ENCODE peak calls at places on chromosomes 2 and 18, in six cellular contexts. K is esophagus squamous epithelium, C is AG09319, Q is fibroblast of the aortic adventitia, T is Peyer's patch, B is foreskin keratinocyte. V is an unnamed sample.

GRCh38 chr2:175001546-175001945 is 3.6 kb downstream of the CHN1 start:
- DNase-seq in K (no peak), C (no peak), Q (no peak), T (no peak), B (no peak), V (no peak)

GRCh38 chr18:67363694-67364093 is 152.8 kb downstream of the DSEL start:
- DNase-seq in K (no peak), C (no peak), Q (no peak), T (no peak), B (no peak), V (no peak)

GRCh38 chr2:172823451-172823850 is 87.8 kb downstream of the RAPGEF4 start:
- DNase-seq in K (no peak), C (no peak), Q (no peak), T (no peak), B (no peak), V (no peak)

GRCh38 chr2:23414876-23415275 is 29.9 kb downstream of the KLHL29 start:
- DNase-seq in K (no peak), C (no peak), Q (no peak), T (no peak), B (no peak), V (no peak)

GRCh38 chr2:149552226-149552625 is 35.3 kb downstream of the MMADHC start:
- DNase-seq in K (no peak), C (no peak), Q (no peak), T (no peak), B (no peak), V (no peak)

GRCh38 chr18:44901283-44901682 is 220.6 kb downstream of the SETBP1 start:
- DNase-seq in K (no peak), C (no peak), Q (no peak), T (no peak), B (no peak), V (no peak)

GRCh38 chr2:219611866-219612604 is 14.4 kb downstream of the STK11IP start:
- DNase-seq in K (no peak), C (no peak), Q (no peak), T (no peak), B (no peak), V (no peak)

GRCh38 chr2:135124924-135125886 is 73.1 kb downstream of the RAB3GAP1 start:
- DNase-seq in K (no peak), C (no peak), Q (peak; percentile 20), T (no peak), B (peak; percentile 88), V (no peak)

GRCh38 chr18:80196528-80197320 is 50.6 kb downstream of the PARD6G start:
- DNase-seq in K (no peak), C (no peak), Q (peak; percentile 31), T (no peak), B (peak; percentile 62), V (peak; percentile 72)

GRCh38 chr2:240800241-240800640 is 19.8 kb downstream of the KIF1A start:
- DNase-seq in K (no peak), C (no peak), Q (peak; percentile 74), T (peak; percentile 32), B (no peak), V (peak; percentile 37)

GRCh38 chr2:132589060-132589765 is 80.8 kb downstream of the LYPD1 start:
- DNase-seq in K (no peak), C (no peak), Q (no peak), T (no peak), B (no peak), V (no peak)

GRCh38 chr2:235098736-235099494 is 147.1 kb downstream of the SH3BP4 start:
- DNase-seq in K (no peak), C (no peak), Q (peak; percentile 75), T (no peak), B (no peak), V (peak; percentile 36)

GRCh38 chr2:83970262-83970929 is 488.7 kb downstream of the SUCLG1 start:
- DNase-seq in K (no peak), C (no peak), Q (no peak), T (no peak), B (no peak), V (no peak)

GRCh38 chr2:3256157-3256556 is 121.5 kb downstream of the EIPR1 start:
- DNase-seq in K (no peak), C (no peak), Q (no peak), T (no peak), B (no peak), V (no peak)

GRCh38 chr18:80197490-80197889 is 49.8 kb downstream of the PARD6G start:
- DNase-seq in K (no peak), C (no peak), Q (no peak), T (no peak), B (no peak), V (no peak)

GRCh38 chr2:52512760-52513159 is 1254.8 kb upstream of the CHAC2 start:
- DNase-seq in K (no peak), C (no peak), Q (no peak), T (no peak), B (no peak), V (no peak)

GRCh38 chr2:210225461-210225798 is 183 bp upstream of the ACADL start:
- DNase-seq in K (no peak), C (no peak), Q (peak; percentile 34), T (no peak), B (peak; percentile 23), V (peak; percentile 30)

GRCh38 chr2:214537929-214538328 is 127.1 kb downstream of the VWC2L start:
- DNase-seq in K (no peak), C (no peak), Q (no peak), T (no peak), B (no peak), V (no peak)

GRCh38 chr2:113253453-113253852 is 25.3 kb downstream of the PAX8 start:
- DNase-seq in K (no peak), C (no peak), Q (no peak), T (no peak), B (peak; percentile 71), V (no peak)

GRCh38 chr2:224584768-224585204 is 377 bp downstream of the CUL3 start:
- DNase-seq in K (peak; percentile 14), C (no peak), Q (no peak), T (peak; percentile 75), B (peak; percentile 26), V (peak; percentile 43)

GRCh38 chr18:11040823-11041712 is 108.3 kb downstream of the PIEZO2 start:
- DNase-seq in K (no peak), C (peak; percentile 7), Q (peak; percentile 76), T (no peak), B (no peak), V (peak; percentile 56)

GRCh38 chr2:66899109-66899508 is 464.2 kb downstream of the MEIS1 start:
- DNase-seq in K (no peak), C (no peak), Q (peak; percentile 25), T (no peak), B (no peak), V (no peak)

GRCh38 chr18:59898093-59898492 is 1.7 kb upstream of the PMAIP1 start:
- DNase-seq in K (no peak), C (no peak), Q (no peak), T (no peak), B (no peak), V (no peak)

GRCh38 chr18:59900222-59901128 is 679 bp downstream of the PMAIP1 start:
- DNase-seq in K (no peak), C (no peak), Q (peak; percentile 72), T (peak; percentile 71), B (peak; percentile 59), V (peak; percentile 90)

GRCh38 chr18:59899298-59900221 is at the start of gene PMAIP1:
- DNase-seq in K (peak; percentile 18), C (peak; percentile 90), Q (peak; percentile 93), T (peak; percentile 94), B (peak; percentile 89), V (peak; percentile 97)

GRCh38 chr18:59897321-59897954 is 2.4 kb upstream of the PMAIP1 start:
- DNase-seq in K (no peak), C (no peak), Q (no peak), T (no peak), B (no peak), V (no peak)

GRCh38 chr18:59898609-59899297 is 1.0 kb upstream of the PMAIP1 start:
- DNase-seq in K (no peak), C (no peak), Q (no peak), T (no peak), B (no peak), V (no peak)
- TF ChIP-seq CTCF in K (no peak), C (no peak), Q (no peak), T (no peak), B (no peak), V (no peak)

GRCh38 chr2:195531754-195532153 is 125.3 kb upstream of the SLC39A10 start:
- DNase-seq in K (no peak), C (peak; percentile 36), Q (peak; percentile 87), T (no peak), B (no peak), V (peak; percentile 74)

GRCh38 chr2:195532628-195533271 is 124.3 kb upstream of the SLC39A10 start:
- DNase-seq in K (no peak), C (no peak), Q (peak; percentile 47), T (no peak), B (no peak), V (peak; percentile 60)

GRCh38 chr2:195535911-195536522 is 121.0 kb upstream of the SLC39A10 start:
- DNase-seq in K (peak; percentile 31), C (no peak), Q (no peak), T (no peak), B (no peak), V (no peak)

GRCh38 chr2:195532255-195532627 is 124.8 kb upstream of the SLC39A10 start:
- DNase-seq in K (no peak), C (no peak), Q (no peak), T (no peak), B (no peak), V (no peak)

GRCh38 chr2:195533771-195534642 is 123.0 kb upstream of the SLC39A10 start:
- DNase-seq in K (no peak), C (peak; percentile 53), Q (peak; percentile 94), T (no peak), B (peak; percentile 70), V (peak; percentile 93)
- TF ChIP-seq CTCF in K (no peak), C (no peak), Q (no peak), T (no peak), B (no peak), V (peak; percentile 40)

GRCh38 chr18:74310411-74310810 is 5.2 kb upstream of the C18orf63 start:
- DNase-seq in K (no peak), C (no peak), Q (peak; percentile 57), T (no peak), B (peak; percentile 68), V (peak; percentile 32)
- TF ChIP-seq CTCF in K (peak; percentile 13), C (peak; percentile 48), Q (peak; percentile 53), T (no peak), B (peak; percentile 70), V (peak; percentile 42)

GRCh38 chr2:222582931-222583330 is 73.0 kb downstream of the FARSB start:
- DNase-seq in K (no peak), C (no peak), Q (no peak), T (no peak), B (no peak), V (no peak)
- TF ChIP-seq CTCF in K (no peak), C (peak; percentile 4), Q (no peak), T (no peak), B (peak; percentile 36), V (peak; percentile 27)

DNA sequence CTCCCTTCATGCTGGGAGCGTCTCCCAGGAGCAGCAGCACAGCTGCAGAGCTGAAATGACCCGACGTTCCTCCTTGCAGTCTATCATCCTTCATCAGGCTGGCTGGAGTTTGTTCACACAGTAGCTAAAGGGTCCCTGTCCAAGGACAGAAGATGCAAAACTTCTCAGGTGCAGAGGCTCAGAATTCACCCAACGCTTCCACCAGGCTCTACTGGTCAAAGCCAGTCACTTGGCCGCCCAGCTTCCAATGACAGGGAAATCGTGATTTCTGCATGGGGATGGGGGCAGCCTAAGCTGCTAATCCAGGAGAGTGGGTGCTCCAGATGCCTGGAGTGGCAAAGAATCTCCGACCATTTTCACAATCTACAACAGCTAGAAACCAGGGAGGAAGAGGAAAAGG is 97.0 kb upstream of the SALL3 start:
- DNase-seq in K (no peak), C (no peak), Q (no peak), T (no peak), B (no peak), V (no peak)
- TF ChIP-seq CTCF in K (no peak), C (no peak), Q (no peak), T (no peak), B (no peak), V (no peak)

GRCh38 chr2:61013382-61013781 is 4.1 kb upstream of the PEX13 start:
- DNase-seq in K (no peak), C (no peak), Q (no peak), T (no peak), B (no peak), V (no peak)
- TF ChIP-seq CTCF in K (no peak), C (no peak), Q (no peak), T (no peak), B (no peak), V (no peak)

V was measured in astrocyte of the spinal cord.